ENCODE peak calls at places on chromosomes 16 and 17, in four cellular contexts. X, K, V and W are unnamed samples.

GRCh38 chr16:15765880-15766279 is 90.9 kb downstream of the MYH11 start:
- DNase-seq in X (peak), K (peak), V (peak), W (peak)

GRCh38 chr17:45688353-45688752 is 95.8 kb upstream of the CRHR1 start:
- DNase-seq in X (no peak), V (no peak), K (no peak), W (no peak)

GRCh38 chr17:46044286-46044928 is 45.4 kb downstream of the STH start:
- DNase-seq in X (peak), K (peak), V (peak), W (peak)

GRCh38 chr17:40310882-40311391 is 2.0 kb downstream of the RARA start:
- DNase-seq in X (no peak), K (no peak), V (no peak), W (peak)

GRCh38 chr17:65975878-65976277 is 216.1 kb downstream of the CEP112 start:
- DNase-seq in X (peak), K (no peak), V (peak), W (no peak)

GRCh38 chr16:72312862-72313261 is 140.9 kb upstream of the PMFBP1 start:
- DNase-seq in V (no peak), X (no peak), K (peak), W (no peak)

GRCh38 chr16:84726670-84727467 is 27.1 kb downstream of the USP10 start:
- DNase-seq in K (no peak), V (no peak), X (no peak), W (no peak)

GRCh38 chr16:30112197-30113030 is 923 bp downstream of the GDPD3 start:
- DNase-seq in X (no peak), V (peak), K (peak), W (peak)

GRCh38 chr16:10514369-10515055 is 65.9 kb downstream of the EMP2 start:
- DNase-seq in X (peak), K (peak), V (peak), W (peak)

GRCh38 chr17:33657181-33657580 is 364.1 kb upstream of the ASIC2 start:
- DNase-seq in V (peak), X (no peak), K (no peak), W (peak)

GRCh38 chr16:60203525-60204124 is 1469.5 kb upstream of the GOT2 start:
- DNase-seq in V (peak), X (no peak), K (no peak), W (peak)

GRCh38 chr17:80480248-80480647 is 3.8 kb upstream of the NPTX1 start:
- DNase-seq in V (no peak), K (no peak), X (no peak), W (no peak)

GRCh38 chr17:61415374-61416210 is 15.9 kb downstream of the TBX2 start:
- DNase-seq in V (no peak), X (no peak), K (no peak), W (peak)

GRCh38 chr17:40283662-40284061 is 4.0 kb upstream of the CDC6 start:
- DNase-seq in K (peak), X (no peak), V (no peak), W (no peak)

GRCh38 chr16:642189-643049 is 791 bp downstream of the MCRIP2 start:
- DNase-seq in K (no peak), X (no peak), V (peak), W (peak)

GRCh38 chr16:17591655-17592405 is 121.1 kb upstream of the XYLT1 start:
- DNase-seq in X (no peak), V (peak), K (no peak), W (no peak)

GRCh38 chr16:932831-933330 is 37.9 kb downstream of the LMF1 start:
- DNase-seq in K (no peak), V (no peak), X (no peak), W (no peak)

GRCh38 chr17:32266389-32267269 is 997 bp downstream of the RHBDL3 start:
- DNase-seq in V (peak), K (no peak), X (peak), W (peak)

GRCh38 chr17:82365586-82366295 is 5.8 kb upstream of the UTS2R start:
- DNase-seq in K (no peak), X (no peak), V (no peak), W (no peak)

GRCh38 chr17:4189280-4189679 is 46.3 kb downstream of the CYB5D2 start:
- DNase-seq in V (no peak), K (no peak), X (no peak), W (no peak)

GRCh38 chr16:24036614-24037013 is 200.8 kb downstream of the PRKCB start:
- DNase-seq in V (peak), X (peak), K (peak), W (peak)

GRCh38 chr17:82943751-82944150 is 103.9 kb upstream of the ZNF750 start:
- DNase-seq in X (no peak), V (no peak), K (no peak), W (no peak)

GRCh38 chr17:61848896-61849295 is 14.4 kb downstream of the BRIP1 start:
- DNase-seq in K (no peak), X (no peak), V (no peak), W (no peak)

GRCh38 chr16:78045865-78046581 is 23.7 kb downstream of the CLEC3A start:
- DNase-seq in X (peak), V (peak), K (peak), W (peak)

GRCh38 chr16:66585477-66586239 is 6.4 kb downstream of the CMTM2 start:
- DNase-seq in X (no peak), V (no peak), K (no peak), W (no peak)

DNA sequence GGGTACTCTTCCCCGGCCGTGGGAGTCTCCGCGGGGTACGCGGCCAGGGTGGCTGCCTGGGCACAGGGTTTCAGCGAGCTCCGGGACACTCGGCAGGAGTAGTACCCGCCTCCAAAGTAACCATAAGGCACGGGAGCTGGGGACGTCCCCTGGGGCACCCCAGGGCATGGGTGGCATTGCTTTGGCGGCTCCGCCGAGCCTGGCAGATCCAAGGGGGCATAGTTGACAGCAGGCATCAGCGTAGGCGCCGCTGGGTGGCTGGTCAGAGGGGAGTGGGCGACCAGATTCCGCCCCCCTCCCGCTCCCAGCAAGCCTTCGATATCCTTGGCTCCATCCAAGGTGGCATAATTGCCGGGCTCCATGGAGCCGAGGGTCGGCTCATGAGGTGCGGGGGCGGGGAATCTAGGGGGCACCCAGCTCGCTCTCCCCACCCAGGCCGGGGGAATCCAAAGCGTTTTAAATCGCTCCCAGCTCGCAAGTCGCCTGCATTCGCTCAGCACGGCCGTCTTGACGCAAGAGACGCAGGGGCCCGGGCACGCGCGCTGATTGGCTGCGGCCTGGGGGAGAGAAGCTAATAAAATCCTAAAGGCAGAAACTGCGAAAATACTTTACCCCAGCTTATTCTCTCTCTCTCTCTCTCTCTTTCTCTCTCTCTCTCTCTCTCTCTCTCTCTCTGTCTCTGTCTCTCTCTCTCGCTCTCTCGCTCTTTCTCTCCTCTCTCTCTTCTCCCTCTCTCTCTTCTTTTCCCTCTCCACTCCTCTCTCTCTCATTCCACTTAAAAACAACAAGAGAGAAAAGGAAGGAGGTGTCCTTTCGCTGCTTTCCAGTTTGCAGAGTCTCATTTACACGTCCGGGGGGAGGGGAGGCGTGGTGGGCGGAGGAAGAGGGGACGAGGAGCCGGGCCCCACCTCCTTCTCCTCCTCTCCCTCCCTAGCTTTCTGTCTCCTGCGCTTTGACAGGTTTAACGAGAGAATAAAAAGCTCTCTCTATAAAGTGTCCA is at the start of gene HOXB13:
- DNase-seq in X (no peak), V (peak), K (peak), W (peak)
- H3K4me3 ChIP-seq in X (no peak), V (peak), K (no peak), W (peak)

DNA sequence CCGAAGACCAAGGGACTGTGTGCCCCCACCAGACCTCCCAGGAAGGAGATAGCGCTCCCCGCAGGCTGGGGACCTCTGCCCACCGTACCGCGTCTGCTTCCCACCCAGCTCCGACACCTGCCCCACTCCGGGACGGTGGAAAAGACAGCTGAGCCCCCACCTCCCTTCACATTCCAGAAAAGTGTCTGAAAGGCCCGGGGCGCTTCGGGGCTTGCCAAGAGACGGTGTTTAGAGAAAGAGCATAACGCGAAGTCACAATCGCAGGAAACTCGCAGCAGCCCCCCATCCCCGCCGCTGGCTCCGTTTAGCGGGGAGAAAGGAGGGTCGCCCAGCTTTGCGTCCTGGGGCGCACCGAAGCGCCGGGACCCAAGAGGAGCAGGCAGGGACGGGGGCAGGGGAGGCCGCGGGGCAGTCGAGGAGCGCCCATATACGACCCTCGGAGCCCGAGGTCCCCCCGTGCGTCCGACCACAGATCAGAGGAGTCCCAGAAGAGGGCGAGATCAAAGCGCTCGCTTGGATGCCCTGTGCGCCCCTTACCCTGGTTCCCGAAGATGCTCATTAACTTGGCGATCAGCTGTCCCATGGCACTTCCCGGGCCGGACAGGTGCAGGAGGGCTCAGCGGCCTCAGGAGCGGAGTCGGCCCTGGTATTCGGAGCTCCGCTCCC is 650 bp downstream of the ARL5C start:
- DNase-seq in X (peak), K (no peak), V (no peak), W (peak)
- H3K4me3 ChIP-seq in X (peak), K (peak), V (peak), W (peak)

DNA sequence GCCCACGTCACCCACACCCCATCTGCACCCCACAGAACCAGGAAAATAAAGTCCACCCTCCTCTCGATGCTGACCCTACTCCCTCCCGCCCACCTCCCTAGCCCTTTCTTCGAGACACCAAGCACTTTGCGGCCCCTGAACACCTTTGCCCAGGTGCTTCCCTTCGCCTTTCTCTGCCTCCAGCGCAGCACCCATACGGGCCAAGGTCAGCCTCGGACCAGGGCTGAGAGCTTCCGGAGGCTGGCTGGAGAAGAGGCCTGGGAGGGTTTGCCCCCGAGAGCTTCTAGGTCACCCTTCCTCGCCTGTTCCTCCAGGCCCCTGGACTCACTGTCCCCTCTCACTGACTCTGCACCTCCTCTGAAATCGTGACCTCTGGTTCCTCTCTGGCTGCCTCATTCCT is 2.7 kb upstream of the NHERF2 start:
- DNase-seq in X (no peak), K (no peak), V (no peak), W (peak)
- H3K4me3 ChIP-seq in X (no peak), K (no peak), V (no peak), W (peak)

DNA sequence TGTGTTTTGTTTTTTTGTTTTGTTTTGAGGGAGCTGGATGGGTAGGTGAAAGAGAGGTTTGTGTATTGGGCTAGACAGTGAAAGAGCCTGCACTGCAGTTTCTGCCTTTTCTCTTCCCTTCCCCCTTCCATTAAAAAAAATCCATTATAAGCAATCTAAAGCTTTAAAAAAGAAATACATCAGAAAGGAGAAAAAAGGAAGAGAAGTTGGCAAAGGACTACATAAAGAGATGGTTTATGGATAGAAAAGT is 10.7 kb upstream of the EEF2K start:
- DNase-seq in X (no peak), V (no peak), K (no peak), W (no peak)
- H3K4me3 ChIP-seq in X (no peak), V (no peak), K (no peak), W (no peak)

GRCh38 chr16:79284760-79285159 is 315.8 kb downstream of the MAF start:
- DNase-seq in V (no peak), K (no peak), X (no peak), W (no peak)

GRCh38 chr16:79286646-79287423 is 313.7 kb downstream of the MAF start:
- DNase-seq in X (no peak), K (no peak), V (no peak), W (no peak)

GRCh38 chr16:79283578-79283977 is 317.0 kb downstream of the MAF start:
- DNase-seq in K (no peak), X (no peak), V (no peak), W (no peak)

GRCh38 chr16:79288046-79288445 is 312.5 kb downstream of the MAF start:
- DNase-seq in X (no peak), V (no peak), K (no peak), W (no peak)

DNA sequence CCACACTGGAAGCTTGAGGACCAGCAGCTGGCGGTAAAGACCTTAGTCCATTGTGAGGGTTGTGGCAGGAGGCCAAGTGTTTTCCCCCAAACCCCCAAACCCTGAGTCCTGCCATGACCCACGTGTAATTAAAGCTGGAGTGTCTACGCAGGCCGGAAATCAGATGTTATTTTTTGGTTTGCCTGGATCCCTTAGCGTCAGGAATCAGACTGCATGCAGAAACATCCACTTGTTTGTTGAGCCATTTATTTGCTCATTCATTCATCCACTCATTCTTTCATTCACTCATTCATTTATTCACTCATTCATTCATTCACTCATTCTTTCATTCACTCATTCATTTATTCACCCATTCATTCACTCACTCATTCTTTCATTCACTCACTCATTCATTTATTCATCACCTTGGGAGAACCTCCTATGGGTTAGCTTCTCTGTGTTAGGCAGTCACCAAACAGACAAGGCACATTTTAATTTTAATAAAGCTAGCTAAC is 313.1 kb downstream of the MAF start:
- DNase-seq in X (no peak), V (no peak), K (no peak), W (no peak)
- H3K4me3 ChIP-seq in X (no peak), V (no peak), K (no peak), W (no peak)

GRCh38 chr16:3876160-3876559 is 4.4 kb downstream of the CREBBP start:
- DNase-seq in X (no peak), V (no peak), K (no peak), W (no peak)
- H3K4me3 ChIP-seq in X (no peak), V (no peak), K (no peak), W (no peak)

GRCh38 chr16:48623304-48624016 is 13.5 kb upstream of the N4BP1 start:
- DNase-seq in K (peak), V (peak), X (peak), W (peak)

GRCh38 chr16:48622456-48623303 is 12.7 kb upstream of the N4BP1 start:
- DNase-seq in V (no peak), K (no peak), X (no peak), W (peak)

GRCh38 chr16:48617711-48618148 is 7.8 kb upstream of the N4BP1 start:
- DNase-seq in K (peak), V (no peak), X (no peak), W (no peak)

GRCh38 chr16:48619547-48619946 is 9.6 kb upstream of the N4BP1 start:
- DNase-seq in K (no peak), X (no peak), V (no peak), W (no peak)

GRCh38 chr16:48620445-48620844 is 10.5 kb upstream of the N4BP1 start:
- DNase-seq in V (no peak), K (no peak), X (no peak), W (no peak)
- H3K4me3 ChIP-seq in V (no peak), K (no peak), X (no peak), W (no peak)

DNA sequence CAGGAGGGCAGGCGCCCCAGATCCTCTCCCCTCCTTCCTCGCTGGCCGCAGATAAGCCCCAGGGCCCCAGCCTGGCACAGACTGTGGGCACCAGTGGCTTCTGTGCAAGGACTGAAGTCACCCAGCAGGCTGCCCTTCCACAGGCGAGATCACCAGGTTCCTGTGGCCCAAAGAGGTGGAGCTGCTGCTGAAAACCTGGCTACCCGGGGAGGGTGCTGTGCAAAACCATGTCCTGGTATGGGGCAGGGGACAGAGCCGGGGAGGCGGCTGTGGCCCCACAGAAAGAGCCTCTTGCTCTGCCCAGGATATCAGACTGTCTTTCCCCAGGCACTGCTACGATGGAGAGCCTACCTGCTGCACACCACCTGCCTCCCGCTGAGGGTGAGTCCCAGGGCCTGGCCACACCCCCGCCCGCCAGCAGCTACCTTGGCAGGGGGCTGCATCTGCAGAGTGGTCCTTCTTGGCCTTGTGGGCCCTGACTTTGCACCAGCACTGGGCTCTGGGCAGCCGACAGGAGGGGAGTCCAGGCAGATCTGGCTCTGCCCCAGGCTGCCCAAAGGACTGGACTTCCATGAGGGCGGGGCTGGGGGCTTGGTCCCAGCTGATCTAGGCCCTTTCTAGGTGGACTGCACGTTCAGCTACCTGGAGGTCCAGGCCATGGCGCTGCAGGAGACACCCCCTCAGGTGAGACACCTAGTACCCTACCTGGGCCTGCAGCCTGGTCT is 615 bp downstream of the CARMIL2 start:
- DNase-seq in K (no peak), X (no peak), V (no peak), W (peak)
- H3K4me3 ChIP-seq in K (no peak), X (no peak), V (no peak), W (peak)

GRCh38 chr16:81237942-81238295 is 570 bp upstream of the BCO1 start:
- DNase-seq in K (no peak), V (no peak), X (no peak), W (no peak)
- H3K4me3 ChIP-seq in K (peak), V (no peak), X (no peak), W (no peak)